ENCODE peak calls at places on chromosomes 13 and 19, in eight cellular contexts. S is amniotic stem cell; Y is SK-N-DZ; Q is T-helper 9 cell; O is ELR; B is ascending aorta; E is activated CD4-positive, alpha-beta T cell treated with anti-CD3 and anti-CD28 coated beads, Interleukin-2, amount 10 ng/mL, durations not matched to agents 7 days and 5 days; M is activated CD4-positive, alpha-beta memory T cell treated with anti-CD3 and anti-CD28 coated beads for 36 hours. W is an unnamed sample.

GRCh38 chr19:887072-887471 is 5.9 kb downstream of the MED16 start:
- DNase-seq in S (peak; percentile 40), Y (no peak), Q (no peak), O (peak; percentile 70), B (no peak), E (no peak), M (no peak), W (peak; percentile 95)

GRCh38 chr13:113010510-113010865 is 41.5 kb downstream of the MCF2L start:
- DNase-seq in S (no peak), Y (no peak), Q (no peak), O (no peak), B (no peak), E (no peak), M (no peak), W (no peak)

GRCh38 chr13:31174018-31174417 is 12.3 kb upstream of the HSPH1 start:
- DNase-seq in S (no peak), Y (no peak), Q (no peak), O (peak; percentile 33), B (no peak), E (no peak), M (no peak), W (no peak)

GRCh38 chr13:31207630-31208549 is 8.1 kb downstream of the B3GLCT start:
- DNase-seq in S (no peak), Y (no peak), Q (no peak), O (no peak), B (no peak), E (no peak), M (no peak), W (peak; percentile 71)

GRCh38 chr19:34837262-34837661 is 64.2 kb upstream of the ZNF599 start:
- DNase-seq in S (no peak), Y (no peak), Q (no peak), O (no peak), B (no peak), E (no peak), M (no peak), W (no peak)

GRCh38 chr13:44732503-44733098 is 156.5 kb upstream of the TSC22D1 start:
- DNase-seq in S (no peak), Y (no peak), Q (no peak), O (no peak), B (no peak), E (no peak), M (no peak), W (no peak)

GRCh38 chr13:113601166-113602070 is 16.9 kb downstream of the TFDP1 start:
- DNase-seq in S (no peak), Y (no peak), Q (no peak), O (no peak), B (no peak), E (no peak), M (no peak), W (peak; percentile 43)

GRCh38 chr19:47228168-47228936 is 2.6 kb downstream of the BBC3 start:
- DNase-seq in S (no peak), Y (no peak), Q (peak; percentile 36), O (peak; percentile 58), B (peak; percentile 78), E (peak; percentile 43), M (peak; percentile 70), W (peak; percentile 86)

GRCh38 chr19:30061557-30062330 is 119.7 kb downstream of the URI1 start:
- DNase-seq in S (no peak), Y (no peak), Q (no peak), O (no peak), B (peak; percentile 34), E (no peak), M (no peak), W (peak; percentile 49)

GRCh38 chr19:39145180-39145953 is 19.8 kb downstream of the PAK4 start:
- DNase-seq in S (no peak), Y (no peak), Q (no peak), O (no peak), B (no peak), E (no peak), M (no peak), W (peak; percentile 11)

GRCh38 chr19:41699231-41699967 is 9.0 kb upstream of the CEACAM5 start:
- DNase-seq in S (no peak), Y (no peak), Q (no peak), O (no peak), B (peak; percentile 57), E (no peak), M (no peak), W (no peak)

GRCh38 chr13:98429977-98430785 is 146.7 kb downstream of the STK24 start:
- DNase-seq in S (no peak), Y (no peak), Q (no peak), O (no peak), B (no peak), E (no peak), M (no peak), W (peak; percentile 38)

GRCh38 chr13:29454931-29455481 is 140.5 kb downstream of the SLC7A1 start:
- DNase-seq in S (no peak), Y (peak; percentile 33), Q (no peak), O (peak; percentile 75), B (no peak), E (no peak), M (peak; percentile 12), W (no peak)

GRCh38 chr19:51431124-51431523 is 13.7 kb upstream of the SIGLEC10 start:
- DNase-seq in S (no peak), Y (no peak), Q (no peak), O (no peak), B (no peak), E (no peak), M (no peak), W (no peak)